ENCODE peak calls at places on chromosomes 2 and 18, in five cellular contexts. Z is left ventricle myocardium inferior; T is thoracic aorta; G is lower lobe of right lung; O is effector memory CD4-positive, alpha-beta T cell. H is an unnamed sample. For H3K9me3, the result is how much of the 10 kb centered on the place peaks cover.

GRCh38 chr18:67359868-67360838 is 156.4 kb downstream of the DSEL start:
- DNase-seq in Z (no peak), T (peak), G (no peak), O (no peak), H (no peak)

GRCh38 chr2:201933792-201934229 is 99.8 kb upstream of the FZD7 start:
- DNase-seq in Z (no peak), T (no peak), G (no peak), O (no peak), H (no peak)

GRCh38 chr2:185044323-185044874 is 446.1 kb downstream of the ZNF804A start:
- DNase-seq in Z (no peak), T (no peak), G (no peak), O (no peak), H (no peak)

GRCh38 chr18:35481960-35482366 is 15.8 kb downstream of the INO80C start:
- DNase-seq in Z (no peak), T (no peak), G (no peak), O (no peak), H (no peak)

GRCh38 chr2:8364668-8365067 is 317.2 kb upstream of the ID2 start:
- DNase-seq in Z (no peak), T (no peak), G (no peak), O (no peak), H (no peak)

GRCh38 chr2:173355132-173355865 is 627 bp downstream of the CDCA7 start:
- DNase-seq in Z (peak), T (no peak), G (peak), O (no peak), H (no peak)

GRCh38 chr2:220445429-220446105 is 818.1 kb downstream of the SLC4A3 start:
- DNase-seq in Z (no peak), T (no peak), G (no peak), O (no peak), H (no peak)

GRCh38 chr2:167745667-167746066 is 501.7 kb downstream of the STK39 start:
- DNase-seq in Z (no peak), T (no peak), G (no peak), O (no peak), H (no peak)

DNA sequence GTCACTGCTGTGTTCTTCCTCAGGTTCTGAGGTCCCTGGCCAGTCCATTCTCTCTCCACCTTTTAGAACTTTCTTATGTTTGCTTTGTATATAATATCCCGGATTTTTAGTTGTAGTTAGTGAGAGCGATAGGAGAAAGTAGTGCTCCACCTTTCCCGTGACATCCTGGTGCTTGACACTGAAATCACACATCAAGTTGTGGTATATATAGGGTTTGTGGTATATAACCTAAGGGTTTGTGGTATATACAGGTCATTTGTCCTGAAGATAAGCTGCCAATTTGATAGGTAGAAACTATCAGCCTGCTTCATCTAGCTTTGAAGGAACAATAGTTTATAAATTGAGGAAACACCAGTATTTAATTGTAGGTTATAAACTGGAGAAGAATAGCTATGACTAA is 13.1 kb downstream of the ZNF892 start:
- DNase-seq in Z (no peak), T (no peak), G (no peak), O (no peak), H (no peak)
- H3K9me3 ChIP-seq in Z (half or more), T (half or more), G (half or more), O (under half), H (under half)

DNA sequence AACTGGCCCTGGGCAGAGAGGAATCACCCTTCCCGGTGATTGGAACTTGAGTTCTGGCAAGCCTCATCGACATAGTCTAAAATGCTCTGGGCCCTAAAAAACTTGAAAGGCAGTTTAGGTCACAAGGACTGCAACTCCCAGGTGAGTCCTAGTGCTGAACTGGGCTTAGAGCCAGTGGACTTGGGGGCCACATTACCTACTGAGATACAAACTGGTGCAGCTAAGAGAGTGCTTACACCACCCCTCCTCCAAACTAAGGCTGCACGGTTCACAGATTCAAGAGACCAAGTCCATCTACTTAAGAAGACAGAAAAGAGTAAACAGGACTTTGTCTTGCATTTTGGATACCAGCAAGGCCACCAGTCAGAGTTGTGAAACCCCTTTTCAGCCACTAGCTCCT is 25.3 kb downstream of the ZNF519 start:
- DNase-seq in Z (no peak), T (no peak), G (no peak), O (no peak), H (no peak)
- H3K9me3 ChIP-seq in Z (half or more), T (under half), G (under half), O (under half), H (under half)

DNA sequence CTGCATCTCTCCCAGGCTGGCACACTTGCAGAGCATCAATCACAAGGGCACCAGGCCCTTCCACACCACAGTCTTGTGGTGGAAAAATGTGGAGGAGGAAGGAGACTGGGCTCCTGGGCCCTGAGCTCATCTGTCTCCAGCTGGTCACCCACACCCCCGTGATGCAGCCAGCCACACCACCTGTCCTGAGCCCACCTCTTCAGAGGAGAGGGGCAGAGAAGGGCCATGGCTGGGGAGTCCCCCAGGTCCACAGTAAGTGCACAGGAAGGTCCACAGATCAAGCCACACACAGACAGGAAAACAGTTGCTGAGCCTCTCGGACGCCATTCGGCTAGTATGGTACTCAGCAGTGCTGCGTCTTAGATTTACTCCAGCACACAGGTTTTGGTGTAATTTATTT is 203.5 kb upstream of the SALL3 start:
- DNase-seq in Z (no peak), T (no peak), G (no peak), O (no peak), H (no peak)
- H3K9me3 ChIP-seq in Z (under half), T (under half), G (under half), O (under half), H (under half)

DNA sequence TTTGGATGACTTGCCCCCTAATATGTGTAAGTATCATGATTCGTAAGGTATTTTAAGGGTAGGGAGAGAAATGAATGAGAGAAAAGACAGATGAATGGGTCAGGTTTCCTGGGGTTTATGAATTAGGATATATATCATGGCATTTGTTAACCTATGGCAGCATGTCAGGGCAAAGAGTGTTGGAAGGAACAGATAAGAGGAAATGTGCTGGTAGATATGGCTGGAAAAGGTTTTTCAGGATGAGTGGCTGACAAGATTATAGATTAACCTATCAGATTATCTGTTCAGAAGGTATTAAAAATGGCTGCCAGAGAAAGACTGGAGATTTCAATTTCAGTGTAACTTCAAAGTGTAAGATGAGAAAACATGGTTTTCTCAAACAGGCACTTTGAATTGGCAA is 67.8 kb downstream of the SRBD1 start:
- DNase-seq in Z (no peak), T (no peak), G (no peak), O (no peak), H (no peak)
- H3K9me3 ChIP-seq in Z (under half), T (under half), G (under half), O (under half), H (under half)

DNA sequence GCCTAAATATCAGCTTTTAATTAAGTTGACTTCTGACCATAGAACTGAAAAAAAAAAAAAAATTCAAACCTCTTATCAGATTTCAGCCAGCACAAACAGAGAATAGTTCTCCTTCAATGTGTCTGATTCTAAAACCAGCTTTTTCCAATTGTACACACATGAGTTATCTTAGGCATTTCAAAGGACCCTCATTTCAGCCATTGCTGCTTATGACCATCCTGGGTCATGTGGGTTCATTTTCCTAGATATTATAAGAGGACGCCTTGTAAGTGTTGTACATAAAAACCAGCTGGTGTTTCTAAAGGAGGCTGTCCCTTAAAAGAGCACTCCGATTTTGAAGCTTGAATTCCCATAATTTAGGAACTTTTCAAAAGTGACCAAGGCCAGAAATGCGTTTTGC is 62.3 kb upstream of the DYNC1I2 start:
- DNase-seq in Z (no peak), T (no peak), G (no peak), O (no peak), H (no peak)
- H3K9me3 ChIP-seq in Z (under half), T (under half), G (under half), O (under half), H (under half)

GRCh38 chr2:236264256-236264655 is at the start of gene ASB18:
- DNase-seq in Z (peak), T (no peak), G (no peak), O (no peak), H (no peak)
- H3K9me3 ChIP-seq in Z (under half), T (under half), G (under half), O (under half), H (under half)

DNA sequence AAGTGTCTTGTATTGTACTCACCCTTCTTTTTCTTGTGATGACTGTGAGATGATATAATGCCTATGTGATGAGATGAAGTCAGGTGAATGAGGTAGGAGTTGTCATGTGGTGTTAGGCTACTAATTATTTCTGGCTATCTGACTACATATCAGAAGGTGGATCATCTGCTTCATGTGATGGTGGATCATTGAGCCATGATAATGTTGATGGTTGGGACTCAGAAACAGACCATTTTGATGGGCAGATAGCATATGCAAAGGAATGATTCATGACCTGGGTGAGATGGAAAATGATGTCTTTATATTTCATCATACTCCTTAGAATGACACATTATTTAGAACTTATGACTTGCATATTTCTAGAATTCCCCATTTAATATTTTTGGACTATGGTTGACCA is 19.5 kb downstream of the ANKRD30B start:
- DNase-seq in Z (no peak), T (no peak), G (no peak), O (no peak), H (no peak)
- H3K9me3 ChIP-seq in Z (under half), T (under half), G (under half), O (under half), H (under half)

GRCh38 chr18:70598406-70598805 is 309.6 kb downstream of the SOCS6 start:
- DNase-seq in Z (no peak), T (no peak), G (no peak), O (no peak), H (no peak)

GRCh38 chr18:70600225-70600925 is 311.5 kb downstream of the SOCS6 start:
- DNase-seq in Z (no peak), T (no peak), G (no peak), O (no peak), H (no peak)
- H3K9me3 ChIP-seq in Z (under half), T (under half), G (under half), O (under half), H (under half)